ENCODE peak calls at places on chromosomes 11 and 22, in six cellular contexts. N, O, I, Y, X and A are unnamed samples.

GRCh38 chr11:65440831-65441499 is 18.4 kb downstream of the NEAT1 start:
- DNase-seq in O (peak; percentile 7), I (no peak), N (peak; percentile 18), Y (no peak), X (no peak), A (no peak)

GRCh38 chr11:15055620-15056356 is 17.6 kb upstream of the CALCB start:
- DNase-seq in I (no peak), N (no peak), Y (no peak), X (no peak), O (no peak), A (no peak)

GRCh38 chr11:62713343-62713742 is 5.9 kb downstream of the GNG3 start:
- DNase-seq in I (no peak), N (no peak), X (no peak), Y (no peak), O (no peak), A (no peak)

GRCh38 chr11:59011672-59012071 is 72.4 kb downstream of the GLYATL1 start:
- DNase-seq in Y (no peak), X (no peak), I (peak; percentile 72), O (no peak), N (no peak), A (no peak)

GRCh38 chr11:103794262-103794661 is 242.2 kb upstream of the DDI1 start:
- DNase-seq in X (no peak), I (no peak), Y (no peak), O (no peak), N (no peak), A (no peak)

GRCh38 chr11:45409587-45409986 is 123.4 kb upstream of the SYT13 start:
- DNase-seq in X (no peak), O (no peak), I (no peak), Y (no peak), N (no peak), A (no peak)

GRCh38 chr11:72786305-72787261 is 7.3 kb downstream of the STARD10 start:
- DNase-seq in I (peak; percentile 0), X (no peak), O (no peak), N (no peak), Y (no peak), A (no peak)

GRCh38 chr11:117833401-117833891 is 8.9 kb upstream of the FXYD2 start:
- DNase-seq in N (peak; percentile 39), X (no peak), Y (no peak), O (peak; percentile 48), I (no peak), A (no peak)

GRCh38 chr11:74288161-74288560 is 23.3 kb downstream of the P4HA3 start:
- DNase-seq in I (no peak), Y (peak; percentile 85), N (no peak), O (peak; percentile 45), X (no peak), A (no peak)

GRCh38 chr11:87878373-87878779 is 296.9 kb downstream of the RAB38 start:
- DNase-seq in N (no peak), Y (peak; percentile 16), O (no peak), I (peak; percentile 50), X (no peak), A (peak; percentile 1)

GRCh38 chr11:33060271-33060670 is 20.9 kb downstream of the TCP11L1 start:
- DNase-seq in I (no peak), O (no peak), X (no peak), Y (no peak), N (no peak), A (no peak)

GRCh38 chr11:28447226-28447625 is 339.0 kb downstream of the METTL15 start:
- DNase-seq in N (no peak), O (no peak), I (no peak), Y (no peak), X (no peak), A (peak; percentile 36)

GRCh38 chr11:64353101-64353738 is 5.7 kb upstream of the RPS6KA4 start:
- DNase-seq in X (no peak), I (no peak), O (no peak), Y (no peak), N (no peak), A (no peak)

GRCh38 chr11:76239483-76240142 is 33.3 kb upstream of the WNT11 start:
- DNase-seq in N (peak; percentile 39), O (no peak), Y (no peak), I (no peak), X (no peak), A (no peak)

GRCh38 chr22:19178659-19179471 is at the start of gene SLC25A1:
- DNase-seq in O (peak; percentile 91), Y (peak; percentile 38), X (peak; percentile 46), I (peak; percentile 96), N (peak; percentile 80), A (peak; percentile 77)

GRCh38 chr11:11505190-11505589 is 116.6 kb downstream of the GALNT18 start:
- DNase-seq in N (no peak), I (no peak), O (no peak), X (no peak), Y (no peak), A (no peak)

GRCh38 chr11:63683133-63683991 is 2.1 kb downstream of the RTN3 start:
- DNase-seq in Y (no peak), N (no peak), X (no peak), O (no peak), I (no peak), A (no peak)

GRCh38 chr22:26887456-26887855 is 230.1 kb downstream of the MIAT start:
- DNase-seq in Y (peak; percentile 54), N (no peak), I (peak; percentile 22), X (no peak), O (no peak), A (peak; percentile 92)

GRCh38 chr11:134004406-134005197 is 47.8 kb upstream of the IGSF9B start:
- DNase-seq in O (no peak), X (no peak), Y (no peak), I (no peak), N (no peak), A (no peak)

GRCh38 chr22:39927544-39927943 is 26.7 kb downstream of the GRAP2 start:
- DNase-seq in I (no peak), N (no peak), O (no peak), X (no peak), Y (no peak), A (no peak)

GRCh38 chr22:39926175-39927152 is 25.6 kb downstream of the GRAP2 start:
- DNase-seq in O (no peak), N (no peak), X (peak; percentile 71), Y (no peak), I (no peak), A (no peak)

GRCh38 chr22:39923689-39924088 is 22.8 kb downstream of the GRAP2 start:
- DNase-seq in I (no peak), O (no peak), N (no peak), X (no peak), Y (no peak), A (no peak)

GRCh38 chr22:39925273-39925672 is 24.4 kb downstream of the GRAP2 start:
- DNase-seq in O (no peak), X (no peak), N (no peak), Y (no peak), I (no peak), A (no peak)

DNA sequence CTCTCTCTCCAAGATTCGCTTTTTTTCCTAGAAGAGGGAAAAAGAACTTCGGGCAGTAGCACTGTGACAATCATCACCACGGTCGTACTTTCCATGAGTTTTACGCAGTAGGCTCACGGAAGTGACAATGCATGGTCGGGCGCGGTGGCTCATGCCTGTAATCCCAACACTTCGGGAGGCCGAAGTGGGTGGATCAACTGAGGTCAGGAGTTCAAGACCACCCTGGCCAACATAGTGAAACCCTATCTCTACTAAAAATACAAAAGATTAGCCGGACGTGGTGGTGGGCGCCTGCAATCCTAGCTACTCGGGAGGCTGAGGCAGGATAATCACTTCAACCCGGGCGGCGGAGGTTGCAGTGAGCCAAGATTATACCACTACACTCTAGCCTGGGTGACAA is 23.4 kb downstream of the GRAP2 start:
- DNase-seq in X (no peak), I (no peak), Y (no peak), N (no peak), O (no peak), A (no peak)
- H3K27me3 ChIP-seq in X (no peaks in the 10 kb centered on the region), I (no peaks in the 10 kb centered on the region), Y (peaks cover 46% of the 10 kb centered on the region), N (no peaks in the 10 kb centered on the region), O (peaks cover 5% of the 10 kb centered on the region), A (peaks cover 16% of the 10 kb centered on the region)

DNA sequence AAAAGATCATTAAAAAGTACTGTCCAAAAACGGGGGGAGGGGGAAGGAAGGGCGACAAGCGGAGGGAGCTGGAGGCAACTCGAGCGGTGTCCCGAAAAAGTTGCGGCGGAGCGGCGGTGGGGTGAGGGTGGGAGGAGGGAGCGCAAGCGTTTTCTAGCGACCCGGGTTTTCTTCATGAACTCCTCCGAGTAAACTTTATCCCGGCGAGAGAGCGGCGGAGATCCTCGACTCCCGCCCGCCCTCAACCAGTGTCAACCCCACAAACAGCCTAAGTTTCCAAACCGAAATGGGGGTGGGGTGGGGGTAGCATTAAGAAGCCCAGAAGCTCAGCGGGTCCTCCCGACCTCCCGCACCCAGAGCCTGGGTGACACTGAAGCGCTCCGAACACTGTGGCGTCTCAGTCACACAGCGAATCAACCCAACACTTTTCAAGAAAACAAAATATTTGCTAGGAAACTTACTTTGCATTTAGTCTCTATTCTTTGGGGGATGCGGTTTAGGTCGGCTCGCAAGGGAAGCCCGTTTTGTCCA is 132.9 kb upstream of the C11orf58 start:
- DNase-seq in Y (no peak), I (peak; percentile 67), N (no peak), X (no peak), O (no peak), A (peak; percentile 72)
- H3K27me3 ChIP-seq in Y (peaks cover 10% of the 10 kb centered on the region), I (peaks cover 100% of the 10 kb centered on the region), N (peaks cover 63% of the 10 kb centered on the region), X (peaks cover 6% of the 10 kb centered on the region), O (peaks cover 36% of the 10 kb centered on the region), A (no peaks in the 10 kb centered on the region)

GRCh38 chr11:68012044-68012842 is 2.1 kb downstream of the ALDH3B1 start:
- DNase-seq in N (no peak), Y (no peak), X (no peak), I (no peak), O (no peak), A (no peak)

GRCh38 chr11:68014157-68014965 is 4.2 kb downstream of the ALDH3B1 start:
- DNase-seq in Y (peak; percentile 67), O (peak; percentile 55), X (no peak), I (no peak), N (no peak), A (peak; percentile 94)

GRCh38 chr11:68012843-68013610 is 2.9 kb downstream of the ALDH3B1 start:
- DNase-seq in O (no peak), X (no peak), I (no peak), N (no peak), Y (peak; percentile 90), A (peak; percentile 99)

GRCh38 chr11:68014966-68015447 is 4.9 kb downstream of the ALDH3B1 start:
- DNase-seq in N (no peak), O (no peak), I (no peak), X (no peak), Y (no peak), A (no peak)

GRCh38 chr11:68013611-68014156 is 3.6 kb downstream of the ALDH3B1 start:
- DNase-seq in N (no peak), X (no peak), O (no peak), Y (no peak), I (no peak), A (no peak)
- H3K27me3 ChIP-seq in N (no peaks in the 10 kb centered on the region), X (no peaks in the 10 kb centered on the region), O (no peaks in the 10 kb centered on the region), Y (no peaks in the 10 kb centered on the region), I (no peaks in the 10 kb centered on the region), A (no peaks in the 10 kb centered on the region)

DNA sequence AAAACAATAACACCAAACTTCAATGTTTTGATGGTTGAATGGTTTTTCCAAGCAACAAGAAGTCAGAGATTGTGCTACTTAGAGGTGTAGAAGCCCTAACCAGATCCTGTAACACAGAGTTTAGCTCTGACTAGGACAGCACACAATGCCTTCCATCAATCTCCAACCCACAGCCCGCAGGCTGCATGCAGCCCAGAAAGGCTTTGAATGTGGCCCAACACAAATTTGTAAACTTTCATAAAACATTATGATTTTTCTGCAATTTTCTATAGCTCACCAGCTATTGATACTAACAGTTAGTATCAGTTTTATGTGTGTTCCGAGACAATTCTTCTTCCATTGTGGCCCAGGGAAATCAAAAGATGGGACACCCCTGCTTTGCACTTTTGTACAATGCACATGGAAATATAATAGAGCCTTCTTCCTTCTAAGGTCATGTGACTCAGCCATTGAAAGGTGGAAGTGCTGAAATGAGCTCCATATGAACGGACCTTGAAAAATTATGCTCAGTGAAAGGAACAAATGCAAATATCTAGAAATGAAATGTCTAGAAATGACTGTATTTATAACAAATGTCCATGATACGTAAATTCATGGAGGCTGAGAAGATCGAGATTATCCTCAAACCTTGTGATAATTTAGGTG is 47.6 kb upstream of the VPREB1 start:
- DNase-seq in O (no peak), N (no peak), X (no peak), I (no peak), Y (no peak), A (no peak)
- H3K27me3 ChIP-seq in O (no peaks in the 10 kb centered on the region), N (no peaks in the 10 kb centered on the region), X (no peaks in the 10 kb centered on the region), I (peaks cover 99% of the 10 kb centered on the region), Y (peaks cover 24% of the 10 kb centered on the region), A (peaks cover 11% of the 10 kb centered on the region)